ENCODE peak calls at places on chromosome 7, in ten cellular contexts. I, C, A, D, T, R, W, Q, J and P are unnamed samples.
A peak's percentile ranks its signal among the peaks of the same experiment; 100 is the strongest.

GRCh38 chr7:111229951-111230350 is 139.0 kb downstream of the LRRN3 start:
- DNase-seq in T (no peak), W (no peak), C (no peak), A (no peak), D (no peak), R (no peak), Q (no peak), J (no peak), I (no peak), P (no peak)

GRCh38 chr7:74401137-74401859 is 52.4 kb upstream of the GTF2IRD1 start:
- DNase-seq in A (peak; percentile 84), J (peak; percentile 81), Q (peak; percentile 86), C (peak; percentile 69), D (peak; percentile 75), W (peak; percentile 66), I (peak; percentile 65), T (peak; percentile 62), R (peak; percentile 85), P (peak; percentile 71)

GRCh38 chr7:72025381-72025960 is 386.7 kb downstream of the CALN1 start:
- DNase-seq in W (no peak), T (no peak), R (no peak), D (no peak), Q (no peak), A (no peak), I (no peak), C (no peak), J (no peak), P (no peak)

GRCh38 chr7:89104748-89105685 is 309.5 kb upstream of the TEX47 start:
- DNase-seq in Q (no peak), T (no peak), D (no peak), C (peak; percentile 15), I (no peak), J (no peak), A (no peak), R (no peak), W (no peak), P (no peak)

GRCh38 chr7:131889572-131890150 is 333.2 kb upstream of the PODXL start:
- DNase-seq in T (no peak), A (no peak), Q (no peak), C (no peak), W (no peak), D (no peak), I (no peak), R (no peak), J (no peak), P (no peak)

GRCh38 chr7:146831875-146832274 is 715.3 kb downstream of the CNTNAP2 start:
- DNase-seq in I (no peak), Q (no peak), T (no peak), D (no peak), A (no peak), R (no peak), J (no peak), C (no peak), W (no peak), P (no peak)

GRCh38 chr7:157560258-157560654 is 223.5 kb downstream of the DNAJB6 start:
- DNase-seq in C (no peak), D (no peak), A (no peak), R (no peak), J (no peak), W (no peak), I (no peak), T (no peak), Q (no peak), P (no peak)

GRCh38 chr7:150322114-150322832 is 882 bp upstream of the LRRC61 start:
- DNase-seq in D (no peak), C (no peak), J (no peak), W (no peak), A (no peak), Q (no peak), R (no peak), I (no peak), T (no peak), P (no peak)

GRCh38 chr7:102044984-102045673 is 227.7 kb downstream of the CUX1 start:
- DNase-seq in A (no peak), D (no peak), C (peak; percentile 84), R (peak; percentile 15), W (peak; percentile 71), I (peak; percentile 37), J (peak; percentile 67), Q (no peak), T (peak; percentile 95), P (no peak)

GRCh38 chr7:333399-333776 is 43.4 kb downstream of the FOXL3 start:
- DNase-seq in W (peak; percentile 39), J (peak; percentile 68), A (no peak), C (peak; percentile 21), R (peak; percentile 46), D (no peak), Q (no peak), T (peak; percentile 28), I (peak; percentile 81), P (no peak)

GRCh38 chr7:88127637-88128290 is 92.1 kb downstream of the SRI start:
- DNase-seq in I (no peak), R (no peak), T (no peak), A (no peak), Q (no peak), J (no peak), C (no peak), W (no peak), D (no peak), P (no peak)

GRCh38 chr7:141275350-141275749 is 201.5 kb downstream of the TMEM178B start:
- DNase-seq in Q (no peak), R (no peak), D (no peak), C (no peak), J (no peak), A (no peak), T (no peak), W (no peak), I (no peak), P (no peak)

GRCh38 chr7:45982132-45982531 is 61.1 kb upstream of the IGFBP3 start:
- DNase-seq in D (no peak), W (no peak), C (no peak), I (no peak), R (no peak), Q (no peak), A (no peak), T (no peak), J (no peak), P (no peak)

GRCh38 chr7:6447589-6448210 is at the start of gene DAGLB:
- DNase-seq in I (peak; percentile 93), D (peak; percentile 90), W (peak; percentile 92), A (peak; percentile 98), R (peak; percentile 98), C (peak; percentile 94), T (peak; percentile 93), Q (peak; percentile 97), J (peak; percentile 97), P (peak; percentile 95)
- TF ChIP-seq CTCF in I (no peak), D (no peak), W (no peak), A (no peak), R (no peak), C (no peak), T (no peak), Q (peak; percentile 22), J (no peak), P (no peak)

DNA sequence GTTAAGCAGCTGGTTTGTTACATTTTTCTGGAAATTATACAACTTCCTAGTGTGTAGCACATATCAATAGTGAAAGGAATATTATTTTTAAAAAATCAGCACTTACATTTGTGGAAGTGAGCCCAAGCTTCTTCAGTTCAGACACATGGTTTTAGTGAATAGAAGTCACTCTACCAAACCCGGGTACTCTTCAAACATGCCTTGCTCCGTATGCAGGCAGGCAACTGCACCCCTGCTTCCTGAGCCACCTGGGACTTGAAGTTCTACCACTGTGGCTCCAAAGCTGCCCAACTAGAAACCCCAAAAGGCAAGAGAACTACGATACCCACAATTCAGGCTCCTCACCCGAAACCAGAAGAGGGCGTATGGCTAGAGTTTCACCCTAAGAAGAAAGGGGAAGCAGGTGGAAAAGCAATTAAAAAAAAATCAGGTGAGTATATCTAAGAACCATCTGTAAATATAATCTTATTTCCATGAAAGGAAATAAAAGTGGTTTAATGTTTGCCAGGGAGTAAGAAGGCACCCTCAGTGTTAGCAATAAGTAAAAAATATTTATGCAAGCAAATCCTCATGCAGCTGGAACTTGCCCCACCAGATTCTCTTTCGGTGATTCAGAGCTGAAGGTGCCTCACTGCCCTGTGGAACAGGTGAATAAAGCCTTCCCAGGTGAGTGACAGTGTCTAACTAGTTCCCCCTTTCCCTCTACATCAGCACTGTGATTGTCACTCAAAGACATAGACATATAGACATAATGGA is at the start of gene MACC1:
- DNase-seq in T (no peak), R (peak; percentile 71), Q (no peak), J (peak; percentile 86), I (no peak), D (no peak), W (no peak), A (no peak), C (no peak), P (peak; percentile 30)
- TF ChIP-seq CTCF in T (no peak), R (peak; percentile 60), Q (no peak), J (peak; percentile 41), I (peak; percentile 8), D (peak; percentile 26), W (no peak), A (no peak), C (no peak), P (peak; percentile 61)

DNA sequence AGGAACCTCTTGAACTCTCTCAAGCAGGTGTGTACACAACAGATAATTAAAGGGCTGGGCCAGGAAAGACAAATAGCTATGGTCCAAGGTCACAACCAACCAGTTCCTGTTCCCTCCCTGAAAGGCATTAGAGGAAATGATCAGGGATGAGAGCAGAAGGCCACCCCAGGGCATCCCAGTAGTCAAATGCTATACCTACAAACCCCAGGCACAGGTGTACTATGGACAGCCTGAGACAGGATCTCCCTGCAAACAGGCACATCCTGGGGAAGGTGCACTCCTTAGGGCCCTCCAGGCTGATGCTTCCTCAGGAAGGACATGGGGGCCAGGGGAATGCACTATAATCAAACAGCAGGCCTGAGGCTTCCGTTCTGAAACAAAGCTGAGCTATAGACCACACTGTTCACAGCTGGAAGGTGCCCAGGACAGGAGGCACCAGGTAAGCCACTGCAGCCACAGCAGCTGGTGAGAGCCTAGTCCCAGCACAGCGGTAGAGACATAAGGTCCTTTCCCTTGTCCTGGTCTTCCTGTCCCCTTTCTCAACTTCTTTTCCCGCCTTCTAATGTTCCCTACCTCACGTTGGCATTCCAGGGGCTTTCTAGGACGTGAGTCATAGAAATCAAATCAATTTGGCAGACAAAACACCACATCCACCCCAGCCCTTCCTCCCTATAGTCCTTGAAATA is 13.3 kb downstream of the PARP12 start:
- DNase-seq in J (peak; percentile 58), I (no peak), D (no peak), A (no peak), C (no peak), W (peak; percentile 35), Q (no peak), T (peak; percentile 57), R (no peak), P (no peak)
- TF ChIP-seq CTCF in J (no peak), I (no peak), D (no peak), A (no peak), C (no peak), W (no peak), Q (no peak), T (no peak), R (no peak), P (no peak)

DNA sequence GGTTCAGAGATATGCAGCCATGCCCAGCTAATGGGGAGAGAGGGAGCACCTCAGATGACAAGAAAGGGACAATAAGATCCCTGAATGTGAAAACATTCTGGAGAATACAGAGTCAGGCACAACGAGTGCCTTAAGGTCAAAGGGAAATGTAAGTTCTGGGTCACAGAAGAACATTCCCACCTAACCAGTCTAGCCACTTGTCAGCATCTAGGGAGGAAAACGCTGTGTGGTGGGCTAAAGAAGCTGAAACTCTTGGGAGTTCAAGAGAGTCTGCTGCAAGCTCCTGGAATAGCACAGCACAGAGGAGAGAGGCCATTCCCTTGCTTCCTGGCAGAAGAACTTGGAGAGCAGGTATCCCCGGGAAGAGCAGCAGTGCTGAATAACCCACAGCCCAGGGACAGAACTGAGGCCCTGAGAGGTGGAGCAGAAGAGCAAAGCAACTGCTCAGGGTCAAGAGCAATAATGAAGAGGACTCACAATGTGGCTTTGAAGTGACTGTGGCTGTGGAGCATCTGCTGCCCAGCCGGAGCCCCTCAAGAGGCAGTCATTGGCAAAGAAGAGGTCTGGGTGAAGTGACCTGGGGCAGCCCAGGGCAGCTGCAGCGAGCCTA is 182.3 kb downstream of the NPSR1 start:
- DNase-seq in T (no peak), D (no peak), R (no peak), Q (no peak), J (no peak), C (no peak), W (no peak), I (no peak), A (no peak), P (no peak)
- TF ChIP-seq CTCF in T (no peak), D (no peak), R (no peak), Q (no peak), J (no peak), C (no peak), W (no peak), I (no peak), A (no peak), P (no peak)